ENCODE peak calls at places on chromosomes 4 and X, in eight cellular contexts. M, X, G, F, Y, U, C and L are unnamed samples. For H3K27me3, the result is how much of the 10 kb centered on the place peaks cover.

GRCh38 chr4:130336585-130337217 is 1240.7 kb downstream of the C4orf33 start:
- DNase-seq in C (no peak), U (no peak), F (no peak), X (no peak), G (peak), M (no peak), Y (no peak), L (no peak)

GRCh38 chrX:24838624-24839023 is 144.9 kb downstream of the POLA1 start:
- DNase-seq in F (no peak), M (no peak), Y (no peak), C (no peak), X (no peak), U (no peak), G (peak), L (no peak)

GRCh38 chr4:142875117-142875516 is 29.0 kb upstream of the INPP4B start:
- DNase-seq in C (no peak), U (no peak), F (no peak), Y (no peak), G (no peak), M (no peak), X (no peak), L (no peak)

GRCh38 chr4:73668806-73669205 is 48.6 kb upstream of the RASSF6 start:
- DNase-seq in M (no peak), U (no peak), F (no peak), C (no peak), Y (no peak), X (no peak), G (no peak), L (no peak)

GRCh38 chrX:38052096-38052495 is 45.7 kb downstream of the SYTL5 start:
- DNase-seq in Y (no peak), U (no peak), C (no peak), M (no peak), F (no peak), X (no peak), G (peak), L (no peak)

GRCh38 chr4:86032476-86033022 is 327.3 kb downstream of the MAPK10 start:
- DNase-seq in C (no peak), Y (no peak), M (no peak), F (no peak), G (peak), U (no peak), X (no peak), L (no peak)

GRCh38 chr4:89164400-89164799 is 53.1 kb downstream of the TIGD2 start:
- DNase-seq in G (no peak), Y (no peak), C (no peak), F (no peak), M (no peak), U (no peak), X (no peak), L (no peak)

GRCh38 chrX:149717803-149718202 is 5.9 kb downstream of the MAGEA11 start:
- DNase-seq in M (no peak), F (no peak), Y (no peak), X (no peak), C (no peak), U (no peak), G (no peak), L (no peak)

GRCh38 chrX:150146271-150146888 is 208.1 kb upstream of the EOLA2 start:
- DNase-seq in X (no peak), F (no peak), M (no peak), G (no peak), Y (no peak), C (no peak), U (no peak), L (no peak)

GRCh38 chr4:86594559-86595425 is 677 bp downstream of the PTPN13 start:
- DNase-seq in U (peak), M (no peak), F (no peak), Y (peak), X (peak), G (peak), C (peak), L (peak)

GRCh38 chr4:179605196-179605595 is 2163.0 kb upstream of the AGA start:
- DNase-seq in M (no peak), U (no peak), F (no peak), Y (no peak), G (no peak), X (no peak), C (no peak), L (no peak)

DNA sequence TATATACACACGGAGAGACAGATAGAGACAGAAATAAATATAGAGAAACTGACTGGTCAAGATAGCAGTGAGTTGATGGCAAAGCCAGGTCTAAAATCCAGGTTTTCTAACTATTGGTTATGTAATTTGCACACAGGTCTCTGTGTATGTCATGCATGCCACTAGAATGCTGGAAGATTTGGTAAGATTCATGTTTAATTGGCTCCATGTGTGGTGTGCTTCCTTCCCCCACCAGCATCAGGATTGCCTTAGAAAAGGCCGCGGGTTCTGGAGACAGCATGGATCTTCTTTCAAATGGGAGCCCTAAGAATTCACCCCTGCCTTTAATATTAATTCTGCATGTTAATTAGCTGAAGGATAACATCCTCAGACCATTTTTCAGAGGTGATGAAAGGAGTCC is 31.3 kb downstream of the HAND2 start:
- DNase-seq in C (no peak), U (no peak), X (no peak), F (no peak), M (no peak), G (no peak), Y (no peak), L (no peak)
- H3K27me3 ChIP-seq in C (half or more), U (half or more), X (half or more), F (under half), M (under half), G (under half), Y (half or more), L (under half)

GRCh38 chrX:154039577-154039976 is 19.9 kb upstream of the IRAK1 start:
- DNase-seq in C (no peak), M (no peak), F (no peak), X (no peak), U (no peak), G (no peak), Y (no peak), L (no peak)
- H3K27me3 ChIP-seq in C (under half), M (under half), F (under half), X (under half), U (under half), G (under half), Y (under half), L (under half)

DNA sequence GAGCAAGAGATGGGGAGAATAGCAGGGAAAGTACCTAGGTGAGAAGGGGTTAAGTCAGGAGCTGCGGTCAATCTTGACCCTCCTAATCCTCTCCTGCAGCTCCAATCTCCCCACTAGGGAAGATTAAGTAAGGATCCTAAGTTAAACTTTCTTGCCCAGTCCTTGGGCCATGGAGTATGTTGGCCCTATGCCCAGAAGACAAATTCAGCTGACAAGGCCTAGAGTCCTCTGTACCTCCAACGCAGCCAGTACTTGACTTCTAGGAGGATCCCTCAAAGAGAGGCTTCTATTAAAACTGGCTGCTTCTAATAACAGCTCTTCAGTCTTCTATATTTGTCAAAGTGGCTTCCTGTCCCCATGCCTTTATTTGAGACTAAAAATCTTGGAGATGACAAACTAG is 1.4 kb downstream of the CLDN2 start:
- DNase-seq in X (no peak), Y (no peak), G (no peak), U (no peak), M (no peak), F (no peak), C (no peak), L (no peak)
- H3K27me3 ChIP-seq in X (under half), Y (under half), G (under half), U (under half), M (under half), F (under half), C (under half), L (half or more)

GRCh38 chr4:153188966-153189801 is 15.1 kb upstream of the TRIM2 start:
- DNase-seq in X (no peak), G (no peak), C (no peak), F (no peak), Y (no peak), M (no peak), U (no peak), L (no peak)

GRCh38 chr4:153185453-153185852 is 18.8 kb upstream of the TRIM2 start:
- DNase-seq in G (no peak), C (no peak), M (no peak), X (no peak), Y (no peak), U (no peak), F (no peak), L (no peak)

GRCh38 chr4:153181293-153182080 is 22.8 kb upstream of the TRIM2 start:
- DNase-seq in X (no peak), Y (no peak), F (no peak), U (no peak), G (no peak), C (no peak), M (no peak), L (no peak)

GRCh38 chr4:153191795-153192363 is 12.4 kb upstream of the TRIM2 start:
- DNase-seq in F (no peak), M (no peak), X (no peak), G (no peak), Y (no peak), U (no peak), C (no peak), L (no peak)

GRCh38 chr4:153186046-153186728 is 18.1 kb upstream of the TRIM2 start:
- DNase-seq in U (no peak), C (no peak), Y (no peak), M (no peak), G (no peak), X (no peak), F (no peak), L (no peak)
- H3K27me3 ChIP-seq in U (under half), C (under half), Y (under half), M (under half), G (under half), X (under half), F (under half), L (under half)

DNA sequence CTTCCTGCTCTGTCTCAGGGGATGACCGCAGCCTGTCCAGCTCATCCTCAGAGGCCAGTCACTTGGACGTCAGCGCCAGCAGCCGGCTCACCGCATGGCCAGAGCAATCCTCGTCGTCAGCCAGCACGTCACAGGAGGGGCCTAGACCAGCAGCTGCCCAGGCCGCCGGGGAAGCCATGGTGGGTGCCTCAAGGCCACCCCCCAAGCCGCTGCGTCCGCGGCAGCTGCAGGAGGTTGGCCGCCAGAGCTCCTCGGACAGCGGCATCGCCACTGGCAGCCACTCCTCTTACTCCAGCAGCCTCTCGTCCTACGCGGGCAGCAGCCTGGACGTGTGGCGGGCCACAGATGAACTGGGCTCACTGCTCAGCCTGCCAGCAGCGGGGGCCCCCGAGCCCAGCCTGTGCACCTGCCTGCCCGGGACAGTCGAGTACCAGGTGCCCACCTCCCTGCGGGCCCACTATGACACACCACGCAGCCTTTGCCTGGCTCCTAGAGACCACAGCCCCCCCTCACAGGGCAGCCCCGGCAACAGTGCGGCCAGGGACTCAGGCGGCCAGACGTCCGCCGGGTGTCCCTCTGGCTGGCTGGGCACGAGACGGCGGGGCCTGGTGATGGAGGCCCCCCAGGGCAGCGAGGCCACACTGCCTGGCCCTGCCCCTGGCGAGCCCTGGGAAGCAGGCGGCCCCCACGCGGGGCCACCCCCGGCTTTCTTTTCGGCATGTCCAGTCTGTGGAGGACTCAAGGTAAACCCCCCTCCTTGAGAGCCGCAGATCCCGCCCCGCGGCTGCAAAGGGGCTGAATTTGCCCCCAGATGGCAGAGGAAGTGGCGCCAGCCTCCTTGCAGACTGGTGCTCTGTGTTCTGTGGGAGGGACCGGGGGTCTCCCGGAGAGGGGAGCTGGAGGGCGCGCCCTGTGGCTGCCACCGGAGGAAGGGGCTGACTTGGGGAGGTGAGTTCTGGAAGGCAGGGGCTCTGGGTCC is 29.9 kb downstream of the DOK7 start:
- DNase-seq in C (no peak), U (no peak), X (no peak), G (no peak), M (no peak), Y (no peak), F (no peak), L (no peak)
- H3K27me3 ChIP-seq in C (under half), U (under half), X (half or more), G (under half), M (under half), Y (half or more), F (under half), L (under half)

GRCh38 chrX:140766024-140766611 is 56.6 kb downstream of the LINC00632 start:
- DNase-seq in X (no peak), F (peak), G (no peak), C (peak), Y (no peak), U (peak), M (peak), L (no peak)
- H3K27me3 ChIP-seq in X (under half), F (under half), G (under half), C (under half), Y (under half), U (under half), M (under half), L (under half)

DNA sequence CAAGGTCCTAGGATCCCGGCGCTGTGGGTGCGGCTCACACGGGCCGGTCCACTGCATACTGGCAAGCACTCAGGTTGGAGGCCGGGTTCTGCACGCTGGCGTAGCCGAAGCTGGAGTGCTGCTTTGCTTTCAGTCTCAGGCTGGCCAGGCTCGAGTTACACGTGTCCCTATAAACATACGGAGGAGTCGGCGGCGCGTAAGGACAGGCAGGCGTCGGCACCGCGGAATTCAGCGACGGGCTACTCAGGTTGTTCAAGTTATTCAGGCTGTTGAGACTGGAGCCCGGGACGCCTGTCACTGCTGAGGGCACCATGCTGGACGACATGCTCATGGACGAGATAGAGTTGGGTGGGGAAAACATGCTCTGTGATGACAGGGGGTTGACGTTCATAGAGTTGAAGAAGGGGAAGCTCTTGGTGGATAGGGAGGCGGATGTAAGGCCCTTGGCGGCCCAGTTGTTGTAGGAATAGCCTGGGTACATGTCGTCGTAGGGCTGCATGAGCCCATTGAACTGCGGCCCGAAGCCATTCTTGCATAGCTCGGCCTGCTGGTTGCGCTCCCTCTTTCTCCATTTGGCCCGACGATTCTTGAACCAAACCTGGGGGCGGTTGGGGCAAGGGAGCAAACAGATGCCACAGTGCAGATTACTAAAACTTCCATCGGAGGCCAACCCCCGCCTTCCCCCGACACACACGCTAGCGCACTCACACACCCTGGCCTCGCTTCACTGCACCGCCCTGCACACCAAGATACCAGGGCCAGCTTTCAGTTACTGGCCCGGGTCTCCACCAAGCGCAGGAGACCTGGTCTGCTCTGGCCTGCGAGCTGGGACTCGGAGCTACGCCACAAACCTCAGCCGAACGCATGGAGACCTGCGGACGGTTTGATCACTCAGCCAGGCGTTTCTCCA is 4.5 kb downstream of the PITX2 start:
- DNase-seq in G (no peak), X (no peak), U (no peak), F (no peak), C (no peak), Y (no peak), M (no peak), L (no peak)
- H3K27me3 ChIP-seq in G (half or more), X (half or more), U (half or more), F (half or more), C (half or more), Y (half or more), M (under half), L (half or more)

DNA sequence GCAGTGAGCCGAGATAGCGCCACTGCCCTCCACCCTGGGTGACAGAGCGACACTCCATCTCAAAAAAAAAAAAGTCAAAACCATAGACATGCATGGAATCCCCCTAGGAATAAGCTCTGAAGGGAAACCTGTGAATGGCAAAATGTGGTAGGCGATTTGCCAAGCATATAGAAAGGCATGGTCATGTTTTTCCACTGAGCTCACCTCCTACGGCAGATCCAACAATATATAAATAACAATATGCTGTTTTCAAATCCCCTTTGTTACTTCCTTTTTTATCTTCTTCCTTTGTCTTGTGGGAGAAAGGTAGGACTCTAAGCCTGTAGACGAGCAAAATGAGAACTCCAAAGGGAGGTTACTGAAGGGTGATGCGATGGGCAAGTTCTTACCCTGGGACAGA is 219.0 kb downstream of the PALLD start:
- DNase-seq in Y (no peak), F (no peak), G (no peak), C (no peak), M (no peak), X (no peak), U (no peak), L (no peak)
- H3K27me3 ChIP-seq in Y (under half), F (under half), G (under half), C (under half), M (under half), X (under half), U (under half), L (under half)

GRCh38 chr4:80266902-80267380 is 477 bp downstream of the FGF5 start:
- DNase-seq in M (no peak), X (no peak), U (no peak), F (no peak), Y (no peak), G (no peak), C (no peak), L (no peak)

GRCh38 chr4:80266267-80266901 is at the start of gene FGF5:
- DNase-seq in U (no peak), X (no peak), C (peak), M (no peak), G (no peak), Y (peak), F (no peak), L (no peak)

GRCh38 chr4:80268936-80269335 is 2.5 kb downstream of the FGF5 start:
- DNase-seq in M (no peak), Y (no peak), G (no peak), C (no peak), F (no peak), X (no peak), U (no peak), L (no peak)

GRCh38 chr4:80270321-80270720 is 3.9 kb downstream of the FGF5 start:
- DNase-seq in X (no peak), Y (no peak), M (no peak), U (no peak), C (no peak), G (no peak), F (no peak), L (no peak)

DNA sequence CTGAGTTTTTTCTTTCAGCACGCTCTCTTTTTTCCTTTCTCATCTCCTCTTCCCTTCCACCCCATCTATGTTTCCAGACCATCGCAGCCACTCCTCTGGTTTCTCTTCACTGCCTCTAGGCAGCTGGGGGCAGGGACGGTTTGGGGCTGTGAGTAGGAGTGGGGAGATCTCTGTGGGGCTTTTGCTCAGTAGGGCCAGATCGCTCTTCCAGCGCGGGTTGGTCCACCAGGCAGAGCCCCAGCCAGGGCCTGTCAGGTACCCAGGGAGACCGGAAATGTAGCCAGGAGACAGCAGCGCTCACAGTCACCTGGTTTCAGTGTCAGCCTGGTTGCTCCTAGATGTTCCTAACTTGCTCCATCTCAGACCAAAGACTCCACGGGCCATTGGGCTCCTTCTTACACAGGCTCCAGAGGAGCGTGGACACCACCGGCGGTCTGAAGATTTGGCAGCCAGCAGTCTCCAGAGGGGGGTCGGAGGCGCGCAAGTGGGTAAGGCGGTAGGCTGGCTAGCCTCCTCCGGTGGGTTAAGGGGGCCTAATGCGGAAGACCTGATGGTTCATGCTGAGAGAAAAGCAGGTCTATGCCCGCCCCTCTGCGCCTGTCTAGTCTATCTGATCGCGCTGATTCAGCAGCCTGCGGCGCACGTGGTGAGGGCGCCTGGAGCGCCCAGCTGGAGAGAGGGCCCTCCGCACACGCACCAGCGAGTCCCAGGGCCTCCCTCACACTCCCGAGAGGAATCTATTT is 1.8 kb downstream of the FGF5 start:
- DNase-seq in Y (no peak), M (no peak), X (no peak), U (no peak), G (no peak), C (no peak), F (no peak), L (no peak)
- H3K27me3 ChIP-seq in Y (half or more), M (under half), X (half or more), U (half or more), G (under half), C (half or more), F (under half), L (under half)